ENCODE peak calls at places on chromosomes 3 and 15, in ten cellular contexts. T is activated CD8-positive, alpha-beta memory T cell treated with anti-CD3 and anti-CD28 coated beads, Interleukin-2, amount 10 ng/mL, durations not matched to agents 7 days and 5 days; M is lung; J is esophagus mucosa; D is RWPE2; Y is pancreas; A is natural killer cell; R is naive thymus-derived CD4-positive, alpha-beta T cell; G is HepG2; H is activated naive CD8-positive, alpha-beta T cell treated with anti-CD3 and anti-CD28 coated beads, Interleukin-2, amount 10 ng/mL, durations not matched to agents 7 days and 5 days. I is an unnamed sample.

GRCh38 chr3:13213490-13213889 is 140.3 kb upstream of the IQSEC1 start:
- ATAC-seq in M (no peak), J (no peak), A (no peak), T (no peak), G (no peak), H (no peak), D (no peak), Y (no peak), R (no peak), I (no peak)

GRCh38 chr3:33358172-33358781 is 81.0 kb downstream of the FBXL2 start:
- ATAC-seq in D (no peak), G (peak; percentile 36), Y (no peak), T (no peak), R (no peak), A (no peak), H (no peak), J (no peak), M (no peak), I (no peak)

GRCh38 chr3:159761377-159761776 is 227.3 kb upstream of the IL12A start:
- ATAC-seq in R (no peak), A (no peak), G (no peak), D (no peak), J (no peak), Y (no peak), M (no peak), T (no peak), H (no peak), I (no peak)

GRCh38 chr3:196399485-196399945 is 32.7 kb downstream of the UBXN7 start:
- ATAC-seq in J (no peak), D (peak; percentile 70), M (no peak), H (no peak), A (no peak), T (no peak), R (no peak), Y (no peak), G (no peak), I (peak; percentile 87)

GRCh38 chr3:51270559-51270958 is 114.5 kb upstream of the MANF start:
- ATAC-seq in T (no peak), J (no peak), A (no peak), M (no peak), Y (no peak), H (no peak), R (peak; percentile 51), D (no peak), G (no peak), I (no peak)

GRCh38 chr3:148149556-148149955 is 548.1 kb upstream of the AGTR1 start:
- ATAC-seq in T (no peak), Y (no peak), D (no peak), J (no peak), H (no peak), M (no peak), G (no peak), R (no peak), A (no peak), I (no peak)

GRCh38 chr15:63712828-63713520 is 115.8 kb downstream of the FBXL22 start:
- ATAC-seq in M (no peak), T (no peak), A (no peak), D (no peak), R (no peak), G (no peak), J (no peak), H (no peak), Y (no peak), I (no peak)

GRCh38 chr3:52433328-52434060 is 11.4 kb downstream of the SEMA3G start:
- ATAC-seq in H (no peak), J (no peak), D (no peak), Y (no peak), A (no peak), R (no peak), M (no peak), G (no peak), T (no peak), I (no peak)

GRCh38 chr15:39828374-39828931 is 45.8 kb upstream of the FSIP1 start:
- ATAC-seq in R (no peak), T (no peak), H (no peak), G (no peak), Y (no peak), D (peak; percentile 71), M (no peak), J (no peak), A (no peak), I (peak; percentile 66)

GRCh38 chr3:135090020-135090717 is 295.1 kb downstream of the EPHB1 start:
- ATAC-seq in T (no peak), H (no peak), A (no peak), M (no peak), Y (no peak), G (no peak), R (no peak), D (no peak), J (no peak), I (no peak)

GRCh38 chr3:196631655-196632032 is 7.8 kb upstream of the NRROS start:
- ATAC-seq in H (no peak), G (no peak), Y (no peak), T (peak; percentile 23), J (no peak), A (peak; percentile 21), D (no peak), R (peak; percentile 3), M (no peak), I (no peak)

GRCh38 chr3:95354494-95354893 is 1291.6 kb downstream of the NSUN3 start:
- ATAC-seq in M (no peak), J (no peak), G (no peak), D (no peak), A (no peak), T (no peak), Y (no peak), R (no peak), H (no peak), I (no peak)

GRCh38 chr3:15523660-15524417 is 2.3 kb upstream of the COLQ start:
- ATAC-seq in T (no peak), A (no peak), J (no peak), G (no peak), D (no peak), Y (no peak), H (no peak), R (no peak), M (no peak), I (no peak)

GRCh38 chr15:43893956-43894355 is 67.2 kb downstream of the WDR76 start:
- ATAC-seq in R (no peak), H (no peak), T (no peak), A (no peak), D (no peak), J (no peak), Y (peak; percentile 83), M (no peak), G (no peak), I (peak; percentile 52)

GRCh38 chr3:41450416-41451231 is 251.3 kb downstream of the CTNNB1 start:
- ATAC-seq in M (no peak), H (no peak), D (peak; percentile 31), R (no peak), T (no peak), Y (no peak), G (peak; percentile 66), J (no peak), A (no peak), I (peak; percentile 31)

GRCh38 chr15:76169013-76169412 is 109.2 kb downstream of the TMEM266 start:
- ATAC-seq in A (no peak), G (peak; percentile 61), Y (no peak), T (peak; percentile 33), M (no peak), D (peak; percentile 37), R (peak; percentile 65), J (peak; percentile 48), H (no peak), I (peak; percentile 91)

GRCh38 chr3:76107935-76108570 is 322.7 kb upstream of the ZNF717 start:
- ATAC-seq in T (no peak), J (peak; percentile 67), D (peak; percentile 50), G (peak; percentile 46), M (peak; percentile 47), A (no peak), Y (no peak), H (no peak), R (no peak), I (peak; percentile 49)

GRCh38 chr3:100702082-100703014 is 6.9 kb upstream of the TFG start:
- ATAC-seq in Y (no peak), G (no peak), R (no peak), J (peak; percentile 81), T (no peak), A (no peak), D (peak; percentile 79), M (no peak), H (no peak), I (no peak)

GRCh38 chr3:136772709-136773108 is 20.5 kb upstream of the STAG1 start:
- ATAC-seq in Y (no peak), A (no peak), H (no peak), T (no peak), M (no peak), R (no peak), J (no peak), G (no peak), D (peak; percentile 74), I (peak; percentile 89)

GRCh38 chr3:120437559-120437958 is 13.2 kb downstream of the FSTL1 start:
- ATAC-seq in G (no peak), J (no peak), M (no peak), T (no peak), Y (no peak), H (no peak), D (no peak), R (no peak), A (no peak), I (no peak)

GRCh38 chr15:51623386-51623938 is 891 bp upstream of the DMXL2 start:
- ATAC-seq in J (peak; percentile 21), T (no peak), A (no peak), H (no peak), M (no peak), G (no peak), Y (no peak), D (no peak), R (no peak), I (no peak)

GRCh38 chr3:104566054-104566453 is 800.7 kb upstream of the ALCAM start:
- ATAC-seq in D (no peak), J (no peak), Y (no peak), R (no peak), M (no peak), G (no peak), T (no peak), H (no peak), A (no peak), I (no peak)

GRCh38 chr15:91801836-91802534 is 51.5 kb upstream of the SLCO3A1 start:
- ATAC-seq in T (no peak), Y (no peak), H (no peak), A (no peak), G (no peak), R (no peak), J (peak; percentile 93), M (no peak), D (peak; percentile 29), I (no peak)

GRCh38 chr3:71910107-71910506 is 125.2 kb upstream of the PROK2 start:
- ATAC-seq in G (no peak), M (no peak), Y (no peak), T (no peak), J (no peak), D (no peak), R (no peak), A (no peak), H (no peak), I (no peak)

GRCh38 chr15:48064435-48064834 is 56.4 kb upstream of the SLC24A5 start:
- ATAC-seq in J (no peak), Y (no peak), A (no peak), T (no peak), R (no peak), M (no peak), D (no peak), H (no peak), G (no peak), I (no peak)

GRCh38 chr3:109545746-109546145 is 208.4 kb upstream of the DPPA4 start:
- ATAC-seq in T (no peak), Y (no peak), R (no peak), G (no peak), M (no peak), D (no peak), J (no peak), H (no peak), A (no peak), I (no peak)

GRCh38 chr3:100506355-100506754 is 13.9 kb downstream of the TMEM45A start:
- ATAC-seq in R (no peak), T (no peak), G (no peak), J (no peak), Y (no peak), D (no peak), M (no peak), A (no peak), H (no peak), I (no peak)

GRCh38 chr3:172132159-172132586 is 92.8 kb downstream of the FNDC3B start:
- ATAC-seq in T (peak; percentile 71), J (no peak), R (peak; percentile 8), H (peak; percentile 78), Y (no peak), G (no peak), A (peak; percentile 43), M (no peak), D (no peak), I (no peak)

I was measured in SK-N-SH treated with all-trans-retinoic acid at 6 μM for 48 hours.